ENCODE peak calls at places on chromosomes 12 and 14, in seven cellular contexts. H is smooth muscle cell of the brain vasculature; M is fibroblast of gingiva; D is T follicular helper cell; V is A673; P is activated CD8-positive, alpha-beta memory T cell treated with anti-CD3 and anti-CD28 coated beads for 48 hours; T is lower leg skin. U is an unnamed sample.

GRCh38 chr12:123614531-123614930 is 12.6 kb downstream of the DDX55 start:
- DNase-seq in H (no peak), M (peak), D (no peak), V (peak), P (no peak), T (no peak), U (no peak)

GRCh38 chr14:93703941-93704340 is 84.3 kb downstream of the PRIMA1 start:
- DNase-seq in H (no peak), M (no peak), D (no peak), V (no peak), P (no peak), T (no peak), U (no peak)

GRCh38 chr14:105701456-105702274 is 175.3 kb downstream of the TMEM121 start:
- DNase-seq in H (no peak), M (no peak), D (no peak), V (no peak), P (no peak), T (peak), U (no peak)

GRCh38 chr12:132078190-132078589 is 65.9 kb downstream of the DDX51 start:
- DNase-seq in H (no peak), M (peak), D (no peak), V (peak), P (no peak), T (peak), U (no peak)

GRCh38 chr12:103771466-103771865 is 69.6 kb downstream of the NT5DC3 start:
- DNase-seq in H (no peak), M (peak), D (no peak), V (peak), P (no peak), T (no peak), U (no peak)

GRCh38 chr14:88264116-88264515 is 59.0 kb downstream of the KCNK10 start:
- DNase-seq in H (no peak), M (no peak), D (no peak), V (no peak), P (no peak), T (no peak), U (no peak)

GRCh38 chr12:82474798-82475184 is 116.5 kb downstream of the METTL25 start:
- DNase-seq in H (no peak), M (peak), D (no peak), V (no peak), P (no peak), T (no peak), U (no peak)

GRCh38 chr12:3437986-3438385 is 53.0 kb upstream of the PRMT8 start:
- DNase-seq in H (no peak), M (no peak), D (no peak), V (no peak), P (no peak), T (peak), U (no peak)

GRCh38 chr12:1646908-1647669 is 18.1 kb downstream of the WNT5B start:
- DNase-seq in H (no peak), M (no peak), D (no peak), V (no peak), P (no peak), T (no peak), U (no peak)

GRCh38 chr14:96806836-96807235 is 9.7 kb downstream of the VRK1 start:
- DNase-seq in H (no peak), M (peak), D (no peak), V (no peak), P (no peak), T (no peak), U (no peak)

GRCh38 chr14:92613008-92613658 is 99.6 kb downstream of the RIN3 start:
- DNase-seq in H (no peak), M (no peak), D (peak), V (peak), P (peak), T (no peak), U (peak)

GRCh38 chr14:75427126-75427481 is 718 bp upstream of the JDP2 start:
- DNase-seq in H (no peak), M (no peak), D (no peak), V (no peak), P (no peak), T (no peak), U (no peak)

GRCh38 chr14:26707234-26707633 is 109.4 kb upstream of the NOVA1 start:
- DNase-seq in H (no peak), M (no peak), D (no peak), V (no peak), P (no peak), T (no peak), U (no peak)

GRCh38 chr14:85531594-85532391 is 1.8 kb downstream of the FLRT2 start:
- DNase-seq in H (no peak), M (peak), D (no peak), V (peak), P (no peak), T (peak), U (no peak)

U was measured in T-helper 22 cell.